ENCODE peak calls at places on chromosomes 3 and 15, in nine cellular contexts. T is tibial artery, U is prostate gland, G is stomach, N is hepatocyte, V is neural progenitor cell, S is cardiac muscle cell, B is endothelial cell of umbilical vein, C is uterus. O is an unnamed sample.

GRCh38 chr15:79775821-79776220 is 121.0 kb downstream of the MTHFS start:
- DNase-seq in T (no peak), U (no peak), G (no peak), N (no peak), V (no peak), S (no peak), B (no peak), C (no peak), O (no peak)

GRCh38 chr15:82060817-82061216 is 15.0 kb upstream of the MEX3B start:
- DNase-seq in T (no peak), U (no peak), G (no peak), N (no peak), V (no peak), S (no peak), B (no peak), C (no peak), O (no peak)

GRCh38 chr15:38163651-38164050 is 89.0 kb upstream of the SPRED1 start:
- DNase-seq in T (no peak), U (no peak), G (no peak), N (peak), V (peak), S (no peak), B (no peak), C (no peak), O (no peak)

GRCh38 chr3:149532463-149533180 is 58.1 kb downstream of the TM4SF4 start:
- DNase-seq in T (no peak), U (no peak), G (no peak), N (no peak), V (no peak), S (no peak), B (peak), C (no peak), O (no peak)

GRCh38 chr3:54008744-54009143 is 113.6 kb upstream of the CACNA2D3 start:
- DNase-seq in T (no peak), U (no peak), G (no peak), N (no peak), V (no peak), S (peak), B (no peak), C (no peak), O (no peak)

GRCh38 chr3:58531956-58532355 is 5.0 kb downstream of the ACOX2 start:
- DNase-seq in T (no peak), U (no peak), G (no peak), N (no peak), V (no peak), S (no peak), B (no peak), C (no peak), O (no peak)

GRCh38 chr3:150314248-150315027 is 93.7 kb upstream of the TSC22D2 start:
- DNase-seq in T (no peak), U (peak), G (peak), N (peak), V (no peak), S (peak), B (peak), C (no peak), O (no peak)

GRCh38 chr15:95825672-95826387 is 504.7 kb upstream of the NR2F2 start:
- DNase-seq in T (no peak), U (no peak), G (no peak), N (no peak), V (no peak), S (no peak), B (no peak), C (no peak), O (no peak)

GRCh38 chr3:188184649-188185048 is 30.7 kb downstream of the LPP start:
- DNase-seq in T (no peak), U (no peak), G (no peak), N (no peak), V (no peak), S (no peak), B (no peak), C (peak), O (no peak)

GRCh38 chr15:40768492-40769309 is 1.1 kb upstream of the C15orf62 start:
- DNase-seq in T (peak), U (no peak), G (peak), N (no peak), V (no peak), S (no peak), B (peak), C (no peak), O (no peak)

GRCh38 chr3:184380210-184380626 is 364 bp downstream of the CHRD start:
- DNase-seq in T (peak), U (peak), G (peak), N (peak), V (peak), S (peak), B (no peak), C (peak), O (no peak)

GRCh38 chr3:95655363-95655986 is 1158.9 kb upstream of the EPHA6 start:
- DNase-seq in T (no peak), U (no peak), G (no peak), N (no peak), V (no peak), S (no peak), B (no peak), C (no peak), O (no peak)

GRCh38 chr15:63402498-63403253 is 21.0 kb upstream of the CA12 start:
- DNase-seq in T (no peak), U (no peak), G (no peak), N (peak), V (peak), S (peak), B (peak), C (no peak), O (no peak)

GRCh38 chr3:134985841-134986520 is 190.9 kb downstream of the EPHB1 start:
- DNase-seq in T (no peak), U (no peak), G (no peak), N (no peak), V (no peak), S (no peak), B (no peak), C (no peak), O (no peak)

GRCh38 chr3:107028626-107029025 is 348.6 kb upstream of the CCDC54 start:
- DNase-seq in T (no peak), U (no peak), G (no peak), N (no peak), V (no peak), S (no peak), B (no peak), C (no peak), O (no peak)

GRCh38 chr3:150830094-150830681 is 67.2 kb upstream of the SIAH2 start:
- DNase-seq in T (no peak), U (no peak), G (no peak), N (peak), V (peak), S (peak), B (no peak), C (no peak), O (no peak)

GRCh38 chr3:71130516-71131384 is 452.8 kb downstream of the FOXP1 start:
- DNase-seq in T (peak), U (peak), G (peak), N (peak), V (peak), S (peak), B (peak), C (peak), O (no peak)

GRCh38 chr3:64244011-64244942 is 19.0 kb upstream of the PRICKLE2 start:
- DNase-seq in T (no peak), U (no peak), G (no peak), N (no peak), V (no peak), S (no peak), B (peak), C (no peak), O (no peak)

GRCh38 chr3:124939661-124940060 is 5.1 kb upstream of the MUC13 start:
- DNase-seq in T (no peak), U (peak), G (no peak), N (no peak), V (peak), S (no peak), B (no peak), C (no peak), O (no peak)

GRCh38 chr15:74173545-74174215 is at the start of gene ISLR:
- DNase-seq in T (peak), U (no peak), G (no peak), N (peak), V (no peak), S (no peak), B (no peak), C (peak), O (peak)

GRCh38 chr3:150744041-150745026 is 18.6 kb downstream of the SIAH2 start:
- DNase-seq in T (no peak), U (no peak), G (no peak), N (no peak), V (peak), S (no peak), B (no peak), C (no peak), O (no peak)

GRCh38 chr3:150083653-150084037 is 113.0 kb upstream of the PFN2 start:
- DNase-seq in T (no peak), U (no peak), G (no peak), N (peak), V (no peak), S (no peak), B (no peak), C (peak), O (no peak)

GRCh38 chr15:39624806-39625205 is 43.9 kb downstream of the THBS1 start:
- DNase-seq in T (peak), U (no peak), G (peak), N (peak), V (no peak), S (no peak), B (peak), C (peak), O (no peak)

GRCh38 chr3:104642827-104643226 is 723.9 kb upstream of the ALCAM start:
- DNase-seq in T (no peak), U (no peak), G (no peak), N (no peak), V (no peak), S (no peak), B (no peak), C (no peak), O (no peak)

GRCh38 chr3:27589795-27590194 is 105.6 kb upstream of the SLC4A7 start:
- DNase-seq in T (no peak), U (no peak), G (no peak), N (no peak), V (no peak), S (no peak), B (no peak), C (no peak), O (no peak)

GRCh38 chr3:8663177-8664061 is 18.8 kb upstream of the SSUH2 start:
- DNase-seq in T (no peak), U (peak), G (peak), N (peak), V (peak), S (peak), B (peak), C (no peak), O (no peak)

GRCh38 chr3:11000528-11000927 is 8.0 kb downstream of the SLC6A1 start:
- DNase-seq in T (no peak), U (no peak), G (no peak), N (no peak), V (no peak), S (no peak), B (no peak), C (no peak), O (no peak)

GRCh38 chr15:64915518-64916227 is 4.0 kb downstream of the ANKDD1A start:
- DNase-seq in T (peak), U (no peak), G (no peak), N (no peak), V (no peak), S (no peak), B (no peak), C (no peak), O (no peak)

GRCh38 chr15:64911317-64912186 is at the start of gene ANKDD1A:
- DNase-seq in T (peak), U (peak), G (peak), N (peak), V (peak), S (peak), B (peak), C (peak), O (peak)

GRCh38 chr15:64912926-64913325 is 1.2 kb downstream of the ANKDD1A start:
- DNase-seq in T (no peak), U (no peak), G (no peak), N (no peak), V (no peak), S (no peak), B (no peak), C (no peak), O (no peak)

GRCh38 chr15:64909546-64909945 is 2.2 kb upstream of the ANKDD1A start:
- DNase-seq in T (no peak), U (no peak), G (no peak), N (no peak), V (no peak), S (no peak), B (no peak), C (no peak), O (no peak)

GRCh38 chr15:64912379-64912778 is 677 bp downstream of the ANKDD1A start:
- DNase-seq in T (no peak), U (no peak), G (no peak), N (no peak), V (peak), S (no peak), B (no peak), C (no peak), O (no peak)
- H3K27ac ChIP-seq in T (peak), U (no peak), G (no peak), N (no peak), V (no peak), S (no peak), B (no peak), C (no peak), O (no peak)

GRCh38 chr3:44661189-44661588 is 12.7 kb downstream of the ZNF35 start:
- DNase-seq in T (no peak), U (no peak), G (no peak), N (no peak), V (no peak), S (no peak), B (no peak), C (no peak), O (no peak)
- TF ChIP-seq CTCF in T (no peak), U (no peak), G (no peak), N (no peak), V (peak), S (peak), B (no peak), C (no peak), O (no peak)

DNA sequence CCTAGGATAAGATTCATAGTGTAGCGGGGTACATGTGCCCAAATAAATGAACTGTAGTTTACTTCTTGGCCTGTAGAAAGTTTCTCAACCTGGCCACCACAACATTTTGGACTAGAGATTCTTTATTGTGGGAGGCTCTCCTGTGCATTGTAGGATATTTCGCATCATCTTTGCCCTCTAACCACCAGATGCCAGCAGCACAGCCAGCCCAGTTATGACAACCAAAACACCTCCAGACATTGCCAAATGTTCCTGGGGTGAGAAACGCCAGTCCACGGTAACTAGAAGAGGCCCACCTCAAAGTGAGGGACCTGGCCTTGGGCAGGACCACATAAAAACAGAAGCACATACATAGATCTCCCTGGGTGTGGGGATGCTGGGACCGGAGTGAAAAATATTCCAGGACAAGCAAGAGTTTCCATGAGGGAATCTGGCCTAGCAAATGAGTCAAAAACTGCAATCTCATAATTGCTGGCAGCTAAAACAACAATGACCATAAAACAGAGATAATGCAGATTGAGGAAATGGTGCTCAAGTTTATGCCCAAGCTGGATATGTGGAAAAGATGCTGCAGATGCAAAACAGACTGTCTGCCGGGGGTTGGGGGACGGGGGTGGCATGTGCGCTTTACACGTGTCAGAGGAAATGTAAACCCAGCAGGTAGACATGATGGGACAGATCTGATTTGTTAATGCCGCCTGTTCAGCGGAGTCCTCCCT is 39.7 kb downstream of the ARHGEF3 start:
- DNase-seq in T (no peak), U (no peak), G (no peak), N (no peak), V (no peak), S (no peak), B (peak), C (peak), O (no peak)
- H3K4me3 ChIP-seq in T (no peak), U (no peak), G (no peak), N (no peak), V (no peak), S (no peak), B (no peak), C (no peak), O (no peak)

GRCh38 chr3:45942051-45942825 is 1.0 kb upstream of the CXCR6 start:
- DNase-seq in T (peak), U (no peak), G (peak), N (no peak), V (no peak), S (peak), B (peak), C (no peak), O (no peak)
- H3K27ac ChIP-seq in T (no peak), U (no peak), G (no peak), N (no peak), V (no peak), S (peak), B (no peak), C (no peak), O (no peak)

O was measured in coronary artery.